ENCODE peak calls at places on chromosomes 1 and 21, in six cellular contexts. One of them, this sample, is unnamed.

GRCh38 chr1:15430787-15431570 is 7.3 kb upstream of the CTRC start:
- DNase-seq in GM23338: peak; percentile 86
- DNase-seq in MM.1S: peak; percentile 30
- DNase-seq in GM23248: peak; percentile 46
- DNase-seq in PC-9: peak; percentile 59
- DNase-seq in PC-3: peak; percentile 59
- DNase-seq in this sample: peak; percentile 77

GRCh38 chr1:69913967-69914366 is 291.4 kb downstream of the LRRC40 start:
- DNase-seq in GM23338: no peak
- DNase-seq in MM.1S: no peak
- DNase-seq in GM23248: peak; percentile 69
- DNase-seq in PC-9: no peak
- DNase-seq in PC-3: no peak
- DNase-seq in this sample: no peak

GRCh38 chr1:214762902-214763301 is 159.9 kb downstream of the CENPF start:
- DNase-seq in GM23338: no peak
- DNase-seq in MM.1S: no peak
- DNase-seq in GM23248: no peak
- DNase-seq in PC-9: no peak
- DNase-seq in PC-3: no peak
- DNase-seq in this sample: no peak

GRCh38 chr1:1678581-1679380 is 13.8 kb downstream of the SLC35E2B start:
- DNase-seq in GM23338: peak; percentile 70
- DNase-seq in MM.1S: peak; percentile 86
- DNase-seq in GM23248: no peak
- DNase-seq in PC-9: peak; percentile 11
- DNase-seq in PC-3: peak; percentile 9
- DNase-seq in this sample: no peak

GRCh38 chr1:172134087-172134731 is 286.3 kb upstream of the C1orf105 start:
- DNase-seq in GM23338: no peak
- DNase-seq in MM.1S: no peak
- DNase-seq in GM23248: peak; percentile 30
- DNase-seq in PC-9: no peak
- DNase-seq in PC-3: peak; percentile 25
- DNase-seq in this sample: no peak

GRCh38 chr1:108661030-108661609 is at the start of gene HENMT1:
- DNase-seq in GM23338: peak; percentile 82
- DNase-seq in MM.1S: peak; percentile 43
- DNase-seq in GM23248: peak; percentile 88
- DNase-seq in PC-9: peak; percentile 58
- DNase-seq in PC-3: peak; percentile 22
- DNase-seq in this sample: peak; percentile 67

GRCh38 chr21:36079010-36079649 is 9.3 kb downstream of the CBR1 start:
- DNase-seq in GM23338: no peak
- DNase-seq in MM.1S: peak; percentile 85
- DNase-seq in GM23248: peak; percentile 40
- DNase-seq in PC-9: no peak
- DNase-seq in PC-3: no peak
- DNase-seq in this sample: no peak

GRCh38 chr1:52055854-52056109 is 313 bp upstream of the BTF3L4 start:
- DNase-seq in GM23338: no peak
- DNase-seq in MM.1S: no peak
- DNase-seq in GM23248: no peak
- DNase-seq in PC-9: no peak
- DNase-seq in PC-3: no peak
- DNase-seq in this sample: no peak

GRCh38 chr1:26281971-26282693 is 2.2 kb downstream of the SH3BGRL3 start:
- DNase-seq in GM23338: peak; percentile 92
- DNase-seq in MM.1S: no peak
- DNase-seq in GM23248: peak; percentile 54
- DNase-seq in PC-9: peak; percentile 28
- DNase-seq in PC-3: no peak
- DNase-seq in this sample: peak; percentile 97

GRCh38 chr1:210700511-210700910 is 371.8 kb downstream of the HHAT start:
- DNase-seq in GM23338: no peak
- DNase-seq in MM.1S: no peak
- DNase-seq in GM23248: no peak
- DNase-seq in PC-9: no peak
- DNase-seq in PC-3: no peak
- DNase-seq in this sample: no peak

GRCh38 chr1:210342986-210343780 is 14.5 kb downstream of the HHAT start:
- DNase-seq in GM23338: no peak
- DNase-seq in MM.1S: no peak
- DNase-seq in GM23248: peak; percentile 7
- DNase-seq in PC-9: no peak
- DNase-seq in PC-3: no peak
- DNase-seq in this sample: no peak

GRCh38 chr1:12475158-12475934 is 142.7 kb downstream of the DHRS3 start:
- DNase-seq in GM23338: no peak
- DNase-seq in MM.1S: no peak
- DNase-seq in GM23248: no peak
- DNase-seq in PC-9: no peak
- DNase-seq in PC-3: peak; percentile 90
- DNase-seq in this sample: no peak

GRCh38 chr1:75937034-75937433 is 4.8 kb upstream of the ASB17 start:
- DNase-seq in GM23338: no peak
- DNase-seq in MM.1S: peak; percentile 27
- DNase-seq in GM23248: peak; percentile 45
- DNase-seq in PC-9: no peak
- DNase-seq in PC-3: peak; percentile 59
- DNase-seq in this sample: no peak

GRCh38 chr1:201648911-201649775 is 110.2 kb downstream of the NAV1 start:
- DNase-seq in GM23338: peak; percentile 68
- DNase-seq in MM.1S: no peak
- DNase-seq in GM23248: peak; percentile 59
- DNase-seq in PC-9: no peak
- DNase-seq in PC-3: no peak
- DNase-seq in this sample: peak; percentile 61

GRCh38 chr1:53393325-53393792 is 65.5 kb upstream of the LRP8 start:
- DNase-seq in GM23338: peak; percentile 81
- DNase-seq in MM.1S: peak; percentile 37
- DNase-seq in GM23248: peak; percentile 74
- DNase-seq in PC-9: peak; percentile 81
- DNase-seq in PC-3: peak; percentile 82
- DNase-seq in this sample: peak; percentile 87

GRCh38 chr1:109466440-109467300 is at the start of gene SYPL2:
- DNase-seq in GM23338: peak; percentile 85
- DNase-seq in MM.1S: no peak
- DNase-seq in GM23248: peak; percentile 64
- DNase-seq in PC-9: peak; percentile 18
- DNase-seq in PC-3: no peak
- DNase-seq in this sample: peak; percentile 71

GRCh38 chr1:40301541-40302299 is 15.4 kb downstream of the COL9A2 start:
- DNase-seq in GM23338: no peak
- DNase-seq in MM.1S: no peak
- DNase-seq in GM23248: no peak
- DNase-seq in PC-9: no peak
- DNase-seq in PC-3: no peak
- DNase-seq in this sample: no peak

GRCh38 chr1:43592974-43593683 is 56.8 kb upstream of the KDM4A start:
- DNase-seq in GM23338: no peak
- DNase-seq in MM.1S: no peak
- DNase-seq in GM23248: no peak
- DNase-seq in PC-9: no peak
- DNase-seq in PC-3: no peak
- DNase-seq in this sample: no peak

DNA sequence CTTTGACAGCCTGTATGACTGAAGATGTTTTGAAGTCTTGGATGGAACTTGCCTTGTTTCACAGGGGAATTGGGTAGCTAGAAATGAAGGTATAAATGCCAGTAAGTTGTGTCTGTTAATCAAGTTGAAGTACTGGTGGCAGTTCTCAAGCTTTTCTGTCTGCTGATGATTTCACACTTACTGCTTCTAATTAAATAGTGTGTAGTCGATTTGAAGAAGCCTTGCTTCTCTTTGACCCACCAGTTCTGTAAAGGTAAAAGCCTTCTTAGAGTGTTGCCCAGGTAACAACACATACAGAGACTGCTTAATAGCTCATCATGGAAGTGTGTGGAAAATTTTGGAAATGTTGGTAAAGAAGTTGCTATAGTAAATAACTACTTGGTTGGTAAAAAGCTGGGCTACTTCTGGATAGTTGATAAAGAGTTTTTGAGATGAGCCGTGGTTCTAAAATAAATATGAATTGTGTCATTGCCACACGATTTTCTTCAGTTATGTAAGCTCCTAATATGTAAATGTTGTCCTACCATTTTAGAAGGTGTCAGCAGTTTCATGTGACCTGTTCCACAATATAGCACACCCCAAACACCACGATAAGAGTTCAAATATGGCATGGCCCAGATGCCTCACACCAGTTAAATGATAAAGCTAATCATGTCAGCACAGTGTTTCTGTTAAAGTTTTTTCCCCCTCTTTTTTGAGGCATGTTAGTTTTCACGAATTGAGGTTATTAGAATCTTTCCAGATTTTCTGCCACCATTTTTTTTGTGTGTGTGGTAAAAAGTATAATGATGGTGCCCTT is 7.4 kb downstream of the RABGAP1L start:
- DNase-seq in GM23338: no peak
- DNase-seq in MM.1S: peak; percentile 30
- DNase-seq in GM23248: no peak
- DNase-seq in PC-9: no peak
- DNase-seq in PC-3: no peak
- DNase-seq in this sample: no peak
- H3F3A ChIP-seq in GM23338: no peaks in the 10 kb centered on the region
- H3F3A ChIP-seq in MM.1S: no peaks in the 10 kb centered on the region
- H3F3A ChIP-seq in GM23248: no peaks in the 10 kb centered on the region
- H3F3A ChIP-seq in PC-9: no peaks in the 10 kb centered on the region
- H3F3A ChIP-seq in PC-3: no peaks in the 10 kb centered on the region
- H3F3A ChIP-seq in this sample: no peaks in the 10 kb centered on the region

DNA sequence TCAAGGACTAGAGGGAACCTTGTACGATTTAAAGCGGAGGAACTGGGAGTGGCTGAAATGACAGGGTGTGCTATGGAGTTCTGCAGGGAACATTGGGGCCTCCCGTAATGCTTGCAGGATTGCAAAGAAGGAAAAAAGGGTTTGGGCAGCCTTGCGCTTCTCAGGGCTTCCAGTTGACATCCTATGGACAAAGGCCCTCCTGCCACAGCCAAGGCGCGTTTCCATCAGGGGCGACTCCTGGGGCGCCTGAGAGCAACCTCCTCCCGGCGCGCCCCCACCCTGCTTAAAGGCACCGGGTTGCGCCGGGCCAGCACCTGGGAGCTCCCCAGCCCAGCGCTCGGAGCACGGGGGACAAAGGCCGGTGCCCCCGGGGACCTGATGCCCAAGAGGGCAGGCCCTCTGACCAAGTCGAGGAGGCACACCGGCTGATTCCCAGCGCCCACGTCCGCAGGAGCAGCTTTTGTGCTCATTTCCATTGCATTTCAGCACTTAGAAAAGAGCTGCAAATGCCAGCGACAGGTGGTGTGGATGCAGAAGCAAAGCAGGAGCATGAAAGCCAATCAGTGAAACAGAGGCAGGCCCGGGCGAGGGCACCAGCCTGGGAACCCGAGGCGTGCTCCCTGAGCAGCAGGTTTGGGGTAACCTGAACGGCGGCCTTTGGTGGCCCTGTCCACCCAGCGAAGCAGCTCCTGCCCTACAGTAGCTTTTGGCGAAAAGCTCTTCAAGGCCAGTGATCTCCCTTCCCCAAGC is 17.6 kb upstream of the RNF187 start:
- DNase-seq in GM23338: peak; percentile 58
- DNase-seq in MM.1S: no peak
- DNase-seq in GM23248: no peak
- DNase-seq in PC-9: no peak
- DNase-seq in PC-3: no peak
- DNase-seq in this sample: peak; percentile 44
- TF ChIP-seq EZH2 in GM23338: no peak
- TF ChIP-seq EZH2 in MM.1S: no peak
- TF ChIP-seq EZH2 in GM23248: no peak
- TF ChIP-seq EZH2 in PC-9: no peak
- TF ChIP-seq EZH2 in PC-3: no peak
- TF ChIP-seq EZH2 in this sample: no peak

GRCh38 chr1:92844439-92844838 is 12.6 kb downstream of the RPL5 start:
- DNase-seq in GM23338: no peak
- DNase-seq in MM.1S: no peak
- DNase-seq in GM23248: no peak
- DNase-seq in PC-9: no peak
- DNase-seq in PC-3: no peak
- DNase-seq in this sample: no peak

GRCh38 chr1:92843046-92843423 is 11.2 kb downstream of the RPL5 start:
- DNase-seq in GM23338: no peak
- DNase-seq in MM.1S: no peak
- DNase-seq in GM23248: no peak
- DNase-seq in PC-9: no peak
- DNase-seq in PC-3: no peak
- DNase-seq in this sample: no peak

GRCh38 chr1:92845908-92846307 is 14.1 kb downstream of the RPL5 start:
- DNase-seq in GM23338: no peak
- DNase-seq in MM.1S: no peak
- DNase-seq in GM23248: no peak
- DNase-seq in PC-9: no peak
- DNase-seq in PC-3: no peak
- DNase-seq in this sample: no peak

GRCh38 chr1:92842082-92843045 is 10.5 kb downstream of the RPL5 start:
- DNase-seq in GM23338: no peak
- DNase-seq in MM.1S: no peak
- DNase-seq in GM23248: no peak
- DNase-seq in PC-9: no peak
- DNase-seq in PC-3: no peak
- DNase-seq in this sample: no peak

DNA sequence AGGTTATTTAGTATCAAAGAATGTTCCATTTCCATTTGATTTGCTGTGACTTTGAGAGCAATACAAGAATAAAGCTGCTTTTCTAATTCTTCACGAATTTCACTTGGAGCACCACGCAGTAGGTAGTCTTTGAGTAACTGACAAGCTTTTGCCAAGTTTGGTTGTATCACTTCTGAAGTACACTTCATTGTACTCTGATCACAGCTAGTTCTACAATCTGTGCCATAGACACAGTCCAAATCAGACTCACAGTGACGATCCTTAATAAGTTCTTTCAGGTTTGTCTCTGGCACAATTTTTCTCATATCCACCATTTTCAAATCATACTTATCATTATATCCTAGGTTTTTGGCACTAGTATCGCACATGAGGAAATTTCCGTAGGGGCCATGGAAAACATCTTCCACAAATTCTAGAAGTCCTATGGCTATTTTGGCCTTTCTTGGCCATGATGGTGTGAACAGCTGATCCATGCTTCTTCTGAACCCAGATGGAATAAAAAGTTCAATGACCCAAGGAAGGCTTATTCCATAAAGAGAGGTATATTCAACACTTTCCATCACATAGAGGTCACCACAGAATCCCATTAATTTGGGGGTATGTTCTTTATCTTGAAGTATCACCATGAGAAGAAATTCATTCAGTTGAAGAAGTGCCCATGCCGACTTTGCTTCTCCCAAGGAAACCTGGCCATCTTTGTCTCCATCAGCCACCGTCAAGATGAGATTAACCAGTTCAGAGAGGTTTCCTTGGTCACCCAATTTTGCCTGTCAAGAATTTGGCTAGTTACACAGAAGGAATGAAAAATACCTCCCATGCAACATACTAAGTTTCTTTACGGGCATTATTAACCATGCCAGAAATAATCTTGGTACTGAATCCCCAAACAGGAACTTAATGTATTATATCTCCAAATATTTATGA is 11.9 kb downstream of the RPL5 start:
- DNase-seq in GM23338: no peak
- DNase-seq in MM.1S: no peak
- DNase-seq in GM23248: no peak
- DNase-seq in PC-9: no peak
- DNase-seq in PC-3: no peak
- DNase-seq in this sample: no peak
- H3F3A ChIP-seq in GM23338: peaks cover 39% of the 10 kb centered on the region
- H3F3A ChIP-seq in MM.1S: peaks cover 15% of the 10 kb centered on the region
- H3F3A ChIP-seq in GM23248: peaks cover 65% of the 10 kb centered on the region
- H3F3A ChIP-seq in PC-9: peaks cover 72% of the 10 kb centered on the region
- H3F3A ChIP-seq in PC-3: peaks cover 21% of the 10 kb centered on the region
- H3F3A ChIP-seq in this sample: peaks cover 59% of the 10 kb centered on the region

GRCh38 chr1:45521413-45522323 is at the start of gene PRDX1:
- DNase-seq in GM23338: peak; percentile 96
- DNase-seq in MM.1S: peak; percentile 97
- DNase-seq in GM23248: peak; percentile 95
- DNase-seq in PC-9: peak; percentile 99
- DNase-seq in PC-3: peak; percentile 99
- DNase-seq in this sample: peak; percentile 96
- TF ChIP-seq EZH2 in GM23338: no peak
- TF ChIP-seq EZH2 in MM.1S: no peak
- TF ChIP-seq EZH2 in GM23248: no peak
- TF ChIP-seq EZH2 in PC-9: no peak
- TF ChIP-seq EZH2 in PC-3: no peak
- TF ChIP-seq EZH2 in this sample: no peak